ENCODE peak calls at places on chromosomes 6 and 20, in seven cellular contexts. O, V, M, D, A, J and X are unnamed samples. For H3K4me1, the result is how much of the 10 kb centered on the place peaks cover.

GRCh38 chr6:18753071-18753470 is 365.9 kb downstream of the RNF144B start:
- DNase-seq in O (no peak), V (no peak), M (no peak), D (no peak), A (no peak), J (no peak), X (no peak)

GRCh38 chr6:158422629-158423238 is 110.5 kb downstream of the TULP4 start:
- DNase-seq in O (no peak), V (no peak), M (no peak), D (no peak), A (no peak), J (no peak), X (no peak)

GRCh38 chr6:98945311-98946005 is 2.3 kb downstream of the FBXL4 start:
- DNase-seq in O (no peak), V (no peak), M (no peak), D (no peak), A (no peak), J (no peak), X (no peak)

GRCh38 chr20:25510721-25511120 is 74.6 kb downstream of the NINL start:
- DNase-seq in O (no peak), V (no peak), M (no peak), D (no peak), A (no peak), J (no peak), X (no peak)

GRCh38 chr20:63554361-63555278 is 661 bp downstream of the FNDC11 start:
- DNase-seq in O (no peak), V (no peak), M (no peak), D (no peak), A (no peak), J (no peak), X (no peak)

GRCh38 chr6:126112171-126112632 is 125.9 kb downstream of the TRMT11 start:
- DNase-seq in O (no peak), V (no peak), M (peak), D (no peak), A (no peak), J (no peak), X (no peak)

GRCh38 chr6:133991096-133991593 is 38.1 kb downstream of the TBPL1 start:
- DNase-seq in O (no peak), V (no peak), M (peak), D (no peak), A (no peak), J (no peak), X (no peak)

GRCh38 chr6:154448448-154449096 is 61.9 kb downstream of the CNKSR3 start:
- DNase-seq in O (no peak), V (no peak), M (peak), D (peak), A (no peak), J (peak), X (peak)

GRCh38 chr6:170344631-170345576 is 38.3 kb downstream of the FAM120B start:
- DNase-seq in O (no peak), V (no peak), M (peak), D (no peak), A (no peak), J (no peak), X (no peak)

GRCh38 chr6:137487947-137488735 is 6.1 kb downstream of the OLIG3 start:
- DNase-seq in O (no peak), V (no peak), M (no peak), D (no peak), A (no peak), J (no peak), X (no peak)

GRCh38 chr6:43698584-43699349 is 11.2 kb upstream of the MRPS18A start:
- DNase-seq in O (peak), V (no peak), M (peak), D (no peak), A (peak), J (peak), X (no peak)

GRCh38 chr6:31462964-31463940 is 34.7 kb upstream of the MICB start:
- DNase-seq in O (peak), V (peak), M (peak), D (peak), A (peak), J (peak), X (peak)

GRCh38 chr20:12069181-12069580 is 151.5 kb downstream of the BTBD3 start:
- DNase-seq in O (no peak), V (no peak), M (no peak), D (no peak), A (no peak), J (no peak), X (no peak)

GRCh38 chr6:31205638-31206037 is 35.2 kb upstream of the POU5F1 start:
- DNase-seq in O (no peak), V (no peak), M (no peak), D (no peak), A (no peak), J (no peak), X (no peak)

GRCh38 chr20:53839423-53840176 is 230.8 kb downstream of the BCAS1 start:
- DNase-seq in O (peak), V (peak), M (no peak), D (no peak), A (peak), J (peak), X (no peak)

GRCh38 chr20:44931911-44932310 is 22.1 kb downstream of the PABPC1L start:
- DNase-seq in O (no peak), V (no peak), M (no peak), D (no peak), A (no peak), J (no peak), X (no peak)

GRCh38 chr6:10529231-10529801 is 8.2 kb downstream of the GCNT2 start:
- DNase-seq in O (peak), V (peak), M (no peak), D (no peak), A (no peak), J (peak), X (no peak)

GRCh38 chr20:43681468-43681942 is 14.6 kb downstream of the MYBL2 start:
- DNase-seq in O (no peak), V (no peak), M (no peak), D (no peak), A (no peak), J (peak), X (no peak)

GRCh38 chr6:108874470-108875160 is 26.4 kb downstream of the ARMC2 start:
- DNase-seq in O (no peak), V (no peak), M (peak), D (no peak), A (no peak), J (no peak), X (no peak)

GRCh38 chr6:22886881-22887581 is 317.7 kb downstream of the HDGFL1 start:
- DNase-seq in O (no peak), V (no peak), M (peak), D (no peak), A (no peak), J (no peak), X (no peak)

GRCh38 chr6:10276106-10276505 is 138.8 kb downstream of the TFAP2A start:
- DNase-seq in O (no peak), V (no peak), M (peak), D (no peak), A (no peak), J (no peak), X (no peak)

GRCh38 chr6:121549741-121550140 is 114.3 kb downstream of the GJA1 start:
- DNase-seq in O (no peak), V (no peak), M (peak), D (no peak), A (no peak), J (no peak), X (no peak)

GRCh38 chr6:151440498-151440897 is 11.4 kb downstream of the RMND1 start:
- DNase-seq in O (no peak), V (no peak), M (no peak), D (no peak), A (no peak), J (no peak), X (no peak)

GRCh38 chr20:24095753-24096152 is 107.2 kb upstream of the GGTLC1 start:
- DNase-seq in O (no peak), V (no peak), M (no peak), D (no peak), A (no peak), J (peak), X (no peak)

GRCh38 chr20:30281584-30282197 is 975.8 kb upstream of the DEFB115 start:
- DNase-seq in O (no peak), V (no peak), M (no peak), D (no peak), A (no peak), J (no peak), X (no peak)

GRCh38 chr6:53887318-53887717 is 92.5 kb downstream of the LRRC1 start:
- DNase-seq in O (no peak), V (no peak), M (no peak), D (no peak), A (no peak), J (no peak), X (no peak)

GRCh38 chr6:87366899-87367298 is 22.3 kb downstream of the C6orf163 start:
- DNase-seq in O (no peak), V (no peak), M (no peak), D (no peak), A (no peak), J (no peak), X (no peak)

GRCh38 chr6:99390896-99391295 is 3.1 kb downstream of the COQ3 start:
- DNase-seq in O (no peak), V (no peak), M (no peak), D (no peak), A (no peak), J (no peak), X (no peak)

GRCh38 chr6:125019873-125020272 is 57.6 kb downstream of the RNF217 start:
- DNase-seq in O (no peak), V (no peak), M (no peak), D (no peak), A (peak), J (peak), X (no peak)

GRCh38 chr20:39913274-39913673 is 775.8 kb downstream of the MAFB start:
- DNase-seq in O (no peak), V (no peak), M (no peak), D (no peak), A (no peak), J (no peak), X (no peak)

GRCh38 chr6:150314230-150315188 is 54.3 kb upstream of the IYD start:
- DNase-seq in O (no peak), V (no peak), M (no peak), D (no peak), A (no peak), J (no peak), X (no peak)

GRCh38 chr20:55953201-55953600 is 52.1 kb downstream of the CBLN4 start:
- DNase-seq in O (no peak), V (no peak), M (no peak), D (no peak), A (no peak), J (no peak), X (no peak)

GRCh38 chr6:121635355-121635754 is 199.9 kb downstream of the GJA1 start:
- DNase-seq in O (no peak), V (no peak), M (no peak), D (no peak), A (no peak), J (no peak), X (no peak)

GRCh38 chr20:47113362-47114118 is 218.9 kb downstream of the EYA2 start:
- DNase-seq in O (no peak), V (no peak), M (peak), D (no peak), A (no peak), J (no peak), X (peak)

GRCh38 chr6:156980948-156981347 is 203.8 kb downstream of the ARID1B start:
- DNase-seq in O (no peak), V (no peak), M (no peak), D (no peak), A (no peak), J (no peak), X (no peak)

GRCh38 chr6:10555625-10556309 is 34.6 kb downstream of the GCNT2 start:
- DNase-seq in O (peak), V (peak), M (peak), D (no peak), A (peak), J (peak), X (peak)

GRCh38 chr6:126170875-126171489 is 168.9 kb upstream of the CENPW start:
- DNase-seq in O (no peak), V (no peak), M (peak), D (no peak), A (no peak), J (peak), X (no peak)

GRCh38 chr20:58162976-58163375 is 65.5 kb downstream of the ANKRD60 start:
- DNase-seq in O (no peak), V (no peak), M (no peak), D (no peak), A (no peak), J (no peak), X (no peak)
- TF ChIP-seq POLR2A in O (no peak), V (no peak), M (no peak), D (no peak), A (no peak), J (no peak), X (no peak)

GRCh38 chr20:49792611-49793010 is 20.0 kb upstream of the SLC9A8 start:
- DNase-seq in O (no peak), V (no peak), M (no peak), D (no peak), A (no peak), J (no peak), X (no peak)

GRCh38 chr20:49795125-49795424 is 17.6 kb upstream of the SLC9A8 start:
- DNase-seq in O (no peak), V (no peak), M (no peak), D (no peak), A (no peak), J (no peak), X (no peak)

GRCh38 chr20:49792006-49792405 is 20.6 kb upstream of the SLC9A8 start:
- DNase-seq in O (no peak), V (no peak), M (peak), D (no peak), A (no peak), J (no peak), X (no peak)

GRCh38 chr20:49797292-49797628 is 15.4 kb upstream of the SLC9A8 start:
- DNase-seq in O (no peak), V (no peak), M (no peak), D (no peak), A (no peak), J (no peak), X (peak)

GRCh38 chr20:49794336-49795124 is 18.1 kb upstream of the SLC9A8 start:
- DNase-seq in O (no peak), V (no peak), M (no peak), D (no peak), A (no peak), J (no peak), X (no peak)
- H3K4me1 ChIP-seq in O (under half), V (under half), M (under half), D (under half), A (under half), J (under half), X (under half)

DNA sequence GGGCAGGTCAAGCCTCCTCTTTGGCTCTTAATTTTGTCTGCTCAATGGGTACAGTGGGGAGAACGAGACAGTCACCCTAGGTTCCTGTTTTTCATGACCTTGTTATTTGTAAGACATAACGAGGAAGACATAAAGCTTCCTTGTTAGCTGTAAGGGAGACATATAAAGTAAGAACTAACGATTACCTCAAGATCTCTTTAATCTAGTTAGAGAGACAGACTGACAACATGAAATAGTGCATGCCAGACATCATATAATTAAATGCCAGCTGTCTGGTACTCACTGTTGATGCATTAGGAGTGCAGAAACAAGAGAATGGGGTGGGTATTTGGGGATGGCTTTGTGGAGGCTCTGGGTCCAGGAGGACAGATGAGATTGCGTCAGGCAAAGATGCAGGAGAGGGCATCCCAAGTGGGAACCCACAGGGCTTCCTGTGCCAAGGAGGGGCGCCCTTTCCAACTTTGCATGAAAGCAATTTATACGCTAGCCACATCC is 3.8 kb upstream of the CCDC167 start:
- DNase-seq in O (no peak), V (no peak), M (no peak), D (no peak), A (no peak), J (no peak), X (no peak)
- TF ChIP-seq POLR2A in O (no peak), V (no peak), M (no peak), D (no peak), A (no peak), J (no peak), X (no peak)

DNA sequence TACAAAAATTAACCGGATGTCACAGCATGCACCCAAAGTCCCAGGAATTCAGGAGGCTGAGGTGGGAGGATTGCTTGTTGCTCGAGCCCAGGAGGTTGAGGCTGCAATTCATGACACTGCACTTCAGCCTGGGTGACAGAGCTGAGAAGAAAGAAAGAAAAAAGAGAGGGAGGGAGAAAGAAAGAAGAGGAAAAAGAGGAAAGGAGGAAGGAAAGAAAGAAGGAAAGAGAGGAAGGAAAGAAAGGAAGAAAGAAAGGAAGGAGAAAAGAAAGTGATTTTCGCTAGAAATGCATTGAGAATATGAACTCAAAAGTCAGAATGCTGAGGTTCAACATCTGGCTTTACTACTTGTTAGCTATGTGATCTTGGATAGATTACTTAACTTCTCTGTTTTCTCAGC is 6.6 kb downstream of the SENP6 start:
- DNase-seq in O (no peak), V (no peak), M (no peak), D (no peak), A (no peak), J (no peak), X (no peak)
- H3K4me1 ChIP-seq in O (half or more), V (under half), M (under half), D (under half), A (half or more), J (half or more), X (half or more)

DNA sequence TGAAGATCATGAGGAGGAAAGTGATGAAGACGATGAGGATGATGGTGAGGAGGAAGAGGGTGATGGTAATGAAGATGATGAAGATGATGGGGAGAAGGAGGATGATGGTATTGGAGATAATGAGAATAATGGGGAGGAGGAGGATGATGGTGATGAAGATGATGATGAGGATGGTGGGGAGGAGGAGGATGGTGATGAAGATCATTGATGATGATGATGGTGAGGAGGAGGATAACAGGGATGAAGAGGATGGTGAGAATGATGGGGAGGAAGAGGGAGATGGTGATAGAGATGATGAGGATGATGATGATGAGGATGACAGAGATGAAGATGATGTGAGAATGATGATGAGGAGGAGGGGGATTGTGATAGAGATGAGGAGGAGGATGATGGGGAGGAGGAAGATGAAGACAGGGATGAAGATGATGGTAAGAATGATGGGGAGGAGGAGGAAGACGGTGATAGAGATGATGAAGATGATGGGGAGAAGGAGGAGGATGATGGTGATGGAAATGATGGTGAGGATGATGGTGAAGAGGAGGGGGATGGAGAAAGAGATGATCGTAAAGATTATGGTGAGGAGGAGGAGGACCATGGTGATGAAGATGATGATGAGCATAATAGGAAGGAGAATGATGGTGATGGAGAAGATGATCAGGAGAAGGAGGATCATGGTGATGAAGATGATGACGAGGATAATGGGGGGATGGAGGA is 273.7 kb downstream of the SMOC2 start:
- DNase-seq in O (no peak), V (no peak), M (no peak), D (no peak), A (no peak), J (no peak), X (no peak)
- TF ChIP-seq POLR2A in O (no peak), V (no peak), M (no peak), D (no peak), A (no peak), J (no peak), X (no peak)

DNA sequence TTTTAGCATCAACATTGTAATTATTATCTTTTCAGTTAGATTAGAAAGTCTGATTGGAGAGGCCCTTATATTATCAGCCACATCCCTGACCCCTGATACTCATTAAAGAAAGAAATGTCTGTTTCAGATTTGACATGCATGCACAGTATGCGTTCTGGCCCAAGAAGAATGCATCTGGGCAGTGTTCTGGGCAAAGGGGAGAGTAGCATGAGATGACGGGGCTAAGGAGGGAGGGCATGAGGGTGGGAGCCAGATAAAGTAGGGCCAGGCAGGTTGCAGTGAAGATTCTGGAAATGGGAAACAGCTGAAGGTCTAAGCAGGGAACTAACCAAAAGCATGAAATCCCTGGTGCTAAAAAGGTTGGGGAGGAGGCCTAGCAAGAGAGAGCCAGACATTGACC is 7.3 kb downstream of the SAYSD1 start:
- DNase-seq in O (no peak), V (no peak), M (no peak), D (no peak), A (no peak), J (no peak), X (no peak)
- H3K4me1 ChIP-seq in O (under half), V (under half), M (under half), D (under half), A (under half), J (under half), X (under half)

DNA sequence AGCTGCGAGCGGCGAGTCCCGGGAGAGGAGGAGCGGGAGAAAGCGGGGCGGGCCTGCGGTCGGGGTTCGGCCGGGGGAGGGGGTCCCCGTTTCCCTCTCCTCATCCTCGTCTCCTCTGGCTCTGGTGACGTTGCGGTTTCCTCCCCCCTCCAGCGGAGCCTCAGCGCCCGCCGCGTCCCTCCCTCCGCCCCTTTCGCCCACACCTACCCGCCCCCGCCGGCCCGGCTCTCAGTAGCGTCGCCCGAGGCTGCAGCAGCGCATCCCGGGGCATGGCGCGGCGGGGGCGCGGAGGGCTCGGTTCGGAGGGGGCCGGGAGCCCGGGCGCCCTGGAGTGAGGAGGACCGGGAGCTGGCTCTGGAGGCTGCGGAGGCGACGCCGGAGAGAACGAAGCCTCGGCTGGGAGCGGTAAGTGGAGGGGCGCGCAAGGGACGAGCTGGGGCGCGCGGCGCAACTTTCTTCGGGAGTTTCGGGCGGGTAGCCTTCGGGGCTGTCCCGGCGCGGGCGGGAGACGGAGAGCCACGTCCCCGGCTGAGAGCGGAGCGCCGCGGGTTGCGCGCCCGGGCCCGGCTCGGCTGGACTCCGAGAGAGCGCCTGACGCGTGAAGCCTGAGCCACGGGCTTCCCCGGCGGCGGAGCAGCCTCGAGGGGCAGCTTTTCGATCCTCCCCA is at the start of gene DSE:
- DNase-seq in O (peak), V (peak), M (peak), D (peak), A (peak), J (peak), X (peak)
- TF ChIP-seq POLR2A in O (no peak), V (peak), M (peak), D (peak), A (no peak), J (peak), X (no peak)

GRCh38 chr20:5767493-5768098 is 17.4 kb downstream of the SHLD1 start:
- DNase-seq in O (no peak), V (no peak), M (no peak), D (no peak), A (no peak), J (no peak), X (no peak)
- H3K4me1 ChIP-seq in O (under half), V (under half), M (under half), D (under half), A (under half), J (under half), X (under half)